ENCODE peak calls at places on chromosomes 16 and 17, in nine cellular contexts. A is nephron progenitor cell; W is RWPE2; U is activated CD4-positive, alpha-beta T cell treated with anti-CD3 and anti-CD28 coated beads, Interleukin-2, amount 10 ng/mL, durations not matched to agents 7 days and 5 days; S is T-cell; C is tibial nerve; B is NCI-H1105 treated with DMSO at 0.1 percent for 48 hours; H is germinal center; X is MG63. L is an unnamed sample.

GRCh38 chr17:62351176-62351575 is 29.2 kb upstream of the EFCAB3 start:
- DNase-seq in A (no peak), W (no peak), U (no peak), S (no peak), C (no peak), B (no peak), H (no peak), X (no peak), L (no peak)

GRCh38 chr17:63998050-63998720 is at the start of gene PRR29:
- DNase-seq in A (peak; percentile 93), W (peak; percentile 77), U (peak; percentile 78), S (peak; percentile 58), C (no peak), B (peak; percentile 67), H (peak; percentile 80), X (peak; percentile 38), L (peak; percentile 97)

GRCh38 chr16:67278773-67279295 is 498 bp upstream of the PLEKHG4 start:
- DNase-seq in A (no peak), W (no peak), U (peak; percentile 60), S (peak; percentile 18), C (no peak), B (no peak), H (peak; percentile 72), X (peak; percentile 80), L (peak; percentile 48)

GRCh38 chr16:57795431-57795878 is 6.8 kb downstream of the KIFC3 start:
- DNase-seq in A (peak; percentile 41), W (no peak), U (peak; percentile 52), S (peak; percentile 21), C (no peak), B (peak; percentile 26), H (peak; percentile 51), X (peak; percentile 72), L (peak; percentile 60)

GRCh38 chr17:48478224-48479013 is 48.4 kb upstream of the SKAP1 start:
- DNase-seq in A (no peak), W (no peak), U (peak; percentile 44), S (peak; percentile 16), C (no peak), B (no peak), H (peak; percentile 41), X (no peak), L (no peak)

GRCh38 chr17:2593846-2594656 is 597 bp downstream of the PAFAH1B1 start:
- DNase-seq in A (peak; percentile 87), W (peak; percentile 79), U (peak; percentile 85), S (peak; percentile 77), C (peak; percentile 79), B (peak; percentile 15), H (peak; percentile 81), X (peak; percentile 64), L (peak; percentile 81)

GRCh38 chr17:15023589-15023988 is 241.5 kb downstream of the PMP22 start:
- DNase-seq in A (no peak), W (no peak), U (no peak), S (no peak), C (no peak), B (no peak), H (no peak), X (no peak), L (no peak)

GRCh38 chr16:23869052-23869451 is 33.3 kb downstream of the PRKCB start:
- DNase-seq in A (no peak), W (no peak), U (peak; percentile 39), S (peak; percentile 34), C (no peak), B (no peak), H (no peak), X (no peak), L (no peak)

GRCh38 chr16:9644258-9644657 is 538.0 kb downstream of the GRIN2A start:
- DNase-seq in A (no peak), W (no peak), U (no peak), S (no peak), C (no peak), B (no peak), H (no peak), X (no peak), L (no peak)

GRCh38 chr17:83057793-83058477 is 21.5 kb upstream of the METRNL start:
- DNase-seq in A (no peak), W (peak; percentile 67), U (peak; percentile 3), S (no peak), C (peak; percentile 3), B (no peak), H (no peak), X (no peak), L (no peak)

GRCh38 chr17:70621593-70621992 is 452.3 kb downstream of the KCNJ2 start:
- DNase-seq in A (no peak), W (no peak), U (no peak), S (no peak), C (no peak), B (no peak), H (no peak), X (peak; percentile 5), L (no peak)

GRCh38 chr17:37662358-37662757 is 19.1 kb upstream of the DDX52 start:
- DNase-seq in A (peak; percentile 29), W (no peak), U (no peak), S (no peak), C (no peak), B (no peak), H (no peak), X (no peak), L (no peak)

GRCh38 chr16:80114699-80115098 is 426.1 kb upstream of the DYNLRB2 start:
- DNase-seq in A (no peak), W (no peak), U (no peak), S (no peak), C (no peak), B (no peak), H (no peak), X (no peak), L (no peak)

GRCh38 chr16:75108792-75109731 is 7.5 kb downstream of the LDHD start:
- DNase-seq in A (no peak), W (peak; percentile 99), U (peak; percentile 57), S (peak; percentile 46), C (peak; percentile 48), B (no peak), H (peak; percentile 54), X (peak; percentile 96), L (peak; percentile 79)

GRCh38 chr16:75836377-75837010 is 110.2 kb upstream of the CPHXL start:
- DNase-seq in A (no peak), W (no peak), U (no peak), S (no peak), C (no peak), B (no peak), H (no peak), X (no peak), L (no peak)

GRCh38 chr16:84928679-84929420 is 82.5 kb downstream of the ZDHHC7 start:
- DNase-seq in A (no peak), W (no peak), U (no peak), S (no peak), C (peak; percentile 68), B (no peak), H (no peak), X (peak; percentile 79), L (peak; percentile 95)

GRCh38 chr17:13030459-13031305 is 12.9 kb upstream of the ELAC2 start:
- DNase-seq in A (peak; percentile 59), W (no peak), U (peak; percentile 63), S (peak; percentile 20), C (peak; percentile 77), B (peak; percentile 83), H (peak; percentile 53), X (no peak), L (peak; percentile 77)

GRCh38 chr17:49527927-49528651 is 33.0 kb downstream of the NGFR start:
- DNase-seq in A (no peak), W (no peak), U (no peak), S (no peak), C (no peak), B (no peak), H (no peak), X (no peak), L (no peak)

GRCh38 chr17:65893692-65894279 is 298.1 kb downstream of the CEP112 start:
- DNase-seq in A (no peak), W (no peak), U (no peak), S (no peak), C (no peak), B (no peak), H (no peak), X (no peak), L (no peak)

GRCh38 chr17:69560987-69561441 is 146.5 kb downstream of the MAP2K6 start:
- DNase-seq in A (no peak), W (no peak), U (no peak), S (no peak), C (no peak), B (no peak), H (no peak), X (peak; percentile 56), L (peak; percentile 17)

GRCh38 chr17:9162275-9162985 is 141.1 kb downstream of the NTN1 start:
- DNase-seq in A (peak; percentile 44), W (no peak), U (no peak), S (no peak), C (peak; percentile 8), B (peak; percentile 13), H (no peak), X (no peak), L (peak; percentile 33)

GRCh38 chr17:17320188-17320910 is 17.2 kb downstream of the NT5M start:
- DNase-seq in A (no peak), W (no peak), U (no peak), S (no peak), C (no peak), B (no peak), H (no peak), X (no peak), L (peak; percentile 5)

GRCh38 chr16:27712251-27712711 is 162.3 kb downstream of the KATNIP start:
- DNase-seq in A (no peak), W (no peak), U (no peak), S (no peak), C (no peak), B (no peak), H (no peak), X (no peak), L (no peak)

GRCh38 chr16:69481901-69482341 is 57.5 kb downstream of the CYB5B start:
- DNase-seq in A (no peak), W (no peak), U (no peak), S (no peak), C (peak; percentile 73), B (peak; percentile 35), H (no peak), X (peak; percentile 72), L (peak; percentile 77)

GRCh38 chr16:65071371-65072311 is 50.2 kb downstream of the CDH11 start:
- DNase-seq in A (no peak), W (no peak), U (no peak), S (no peak), C (peak; percentile 56), B (no peak), H (no peak), X (peak; percentile 60), L (peak; percentile 58)

GRCh38 chr16:75250089-75250808 is 1.2 kb downstream of the BCAR1 start:
- DNase-seq in A (peak; percentile 30), W (no peak), U (no peak), S (no peak), C (no peak), B (no peak), H (no peak), X (no peak), L (peak; percentile 43)

GRCh38 chr16:10938844-10939648 is 3.2 kb downstream of the DEXI start:
- DNase-seq in A (no peak), W (no peak), U (no peak), S (no peak), C (no peak), B (no peak), H (no peak), X (no peak), L (no peak)

GRCh38 chr16:12679660-12680272 is 123.9 kb downstream of the CPPED1 start:
- DNase-seq in A (no peak), W (no peak), U (no peak), S (no peak), C (no peak), B (no peak), H (no peak), X (no peak), L (no peak)

GRCh38 chr16:84166796-84167695 is 19.8 kb downstream of the TAF1C start:
- DNase-seq in A (no peak), W (no peak), U (no peak), S (no peak), C (no peak), B (no peak), H (no peak), X (no peak), L (no peak)

GRCh38 chr17:58572846-58573245 is 58.4 kb upstream of the MTMR4 start:
- DNase-seq in A (no peak), W (no peak), U (no peak), S (no peak), C (no peak), B (no peak), H (no peak), X (no peak), L (no peak)

GRCh38 chr17:307741-308507 is 44.7 kb downstream of the RPH3AL start:
- DNase-seq in A (no peak), W (peak; percentile 10), U (no peak), S (no peak), C (peak; percentile 23), B (no peak), H (no peak), X (no peak), L (peak; percentile 60)

L was measured in AG20443.